ENCODE peak calls at places on chromosomes 6 and 20, in nine cellular contexts. One of them, this sample, is unnamed.

GRCh38 chr20:64048402-64049044 is 916 bp downstream of the SOX18 start:
- DNase-seq in progenitor cell of endocrine pancreas: no peak
- DNase-seq in CD8-positive, alpha-beta T cell: no peak
- DNase-seq in coronary artery: no peak
- DNase-seq in psoas muscle: no peak
- DNase-seq in fibroblast of lung: no peak
- DNase-seq in tibial artery: no peak
- DNase-seq in heart left ventricle: no peak
- DNase-seq in IMR-90: no peak
- DNase-seq in this sample: no peak

GRCh38 chr6:83711958-83712357 is 3.1 kb upstream of the SNAP91 start:
- DNase-seq in psoas muscle: no peak
- DNase-seq in fibroblast of lung: no peak
- DNase-seq in IMR-90: no peak
- DNase-seq in tibial artery: no peak
- DNase-seq in heart left ventricle: no peak
- DNase-seq in progenitor cell of endocrine pancreas: no peak
- DNase-seq in CD8-positive, alpha-beta T cell: no peak
- DNase-seq in coronary artery: no peak
- DNase-seq in this sample: no peak

GRCh38 chr20:2794866-2795447 is 5.5 kb downstream of the CPXM1 start:
- DNase-seq in fibroblast of lung: no peak
- DNase-seq in coronary artery: no peak
- DNase-seq in progenitor cell of endocrine pancreas: no peak
- DNase-seq in IMR-90: no peak
- DNase-seq in tibial artery: no peak
- DNase-seq in heart left ventricle: no peak
- DNase-seq in CD8-positive, alpha-beta T cell: no peak
- DNase-seq in psoas muscle: no peak
- DNase-seq in this sample: no peak

GRCh38 chr6:2730353-2730752 is 20.4 kb downstream of the MYLK4 start:
- DNase-seq in CD8-positive, alpha-beta T cell: no peak
- DNase-seq in fibroblast of lung: no peak
- DNase-seq in heart left ventricle: no peak
- DNase-seq in psoas muscle: no peak
- DNase-seq in progenitor cell of endocrine pancreas: no peak
- DNase-seq in IMR-90: no peak
- DNase-seq in coronary artery: no peak
- DNase-seq in tibial artery: no peak
- DNase-seq in this sample: no peak

GRCh38 chr20:4245542-4245941 is 230.2 kb upstream of the RNF24 start:
- DNase-seq in tibial artery: no peak
- DNase-seq in psoas muscle: no peak
- DNase-seq in CD8-positive, alpha-beta T cell: no peak
- DNase-seq in heart left ventricle: no peak
- DNase-seq in IMR-90: no peak
- DNase-seq in progenitor cell of endocrine pancreas: no peak
- DNase-seq in fibroblast of lung: no peak
- DNase-seq in coronary artery: no peak
- DNase-seq in this sample: no peak

GRCh38 chr20:31516651-31517050 is 2.4 kb downstream of the HM13 start:
- DNase-seq in CD8-positive, alpha-beta T cell: no peak
- DNase-seq in fibroblast of lung: no peak
- DNase-seq in psoas muscle: no peak
- DNase-seq in IMR-90: no peak
- DNase-seq in coronary artery: no peak
- DNase-seq in heart left ventricle: no peak
- DNase-seq in progenitor cell of endocrine pancreas: no peak
- DNase-seq in tibial artery: no peak
- DNase-seq in this sample: no peak

GRCh38 chr20:49526568-49526967 is 41.4 kb downstream of the PTGIS start:
- DNase-seq in psoas muscle: no peak
- DNase-seq in progenitor cell of endocrine pancreas: no peak
- DNase-seq in heart left ventricle: no peak
- DNase-seq in IMR-90: no peak
- DNase-seq in tibial artery: no peak
- DNase-seq in fibroblast of lung: no peak
- DNase-seq in CD8-positive, alpha-beta T cell: no peak
- DNase-seq in coronary artery: no peak
- DNase-seq in this sample: no peak

GRCh38 chr20:64261138-64261537 is 5.6 kb downstream of the PCMTD2 start:
- DNase-seq in tibial artery: no peak
- DNase-seq in psoas muscle: no peak
- DNase-seq in heart left ventricle: no peak
- DNase-seq in IMR-90: peak
- DNase-seq in fibroblast of lung: peak
- DNase-seq in coronary artery: no peak
- DNase-seq in progenitor cell of endocrine pancreas: no peak
- DNase-seq in CD8-positive, alpha-beta T cell: no peak
- DNase-seq in this sample: peak

GRCh38 chr6:112956696-112957525 is 609.8 kb downstream of the RFPL4B start:
- DNase-seq in fibroblast of lung: peak
- DNase-seq in CD8-positive, alpha-beta T cell: no peak
- DNase-seq in heart left ventricle: no peak
- DNase-seq in psoas muscle: no peak
- DNase-seq in progenitor cell of endocrine pancreas: no peak
- DNase-seq in IMR-90: peak
- DNase-seq in tibial artery: no peak
- DNase-seq in coronary artery: no peak
- DNase-seq in this sample: peak

GRCh38 chr6:100267721-100268123 is 197.0 kb downstream of the SIM1 start:
- DNase-seq in psoas muscle: no peak
- DNase-seq in progenitor cell of endocrine pancreas: no peak
- DNase-seq in IMR-90: peak
- DNase-seq in heart left ventricle: no peak
- DNase-seq in tibial artery: no peak
- DNase-seq in fibroblast of lung: peak
- DNase-seq in CD8-positive, alpha-beta T cell: no peak
- DNase-seq in coronary artery: no peak
- DNase-seq in this sample: peak

GRCh38 chr20:52219441-52219840 is 27.9 kb upstream of the ZFP64 start:
- DNase-seq in psoas muscle: no peak
- DNase-seq in fibroblast of lung: no peak
- DNase-seq in progenitor cell of endocrine pancreas: no peak
- DNase-seq in heart left ventricle: no peak
- DNase-seq in IMR-90: peak
- DNase-seq in CD8-positive, alpha-beta T cell: no peak
- DNase-seq in coronary artery: no peak
- DNase-seq in tibial artery: no peak
- DNase-seq in this sample: peak

GRCh38 chr6:41529049-41529448 is 17.1 kb upstream of the FOXP4 start:
- DNase-seq in tibial artery: no peak
- DNase-seq in IMR-90: no peak
- DNase-seq in coronary artery: no peak
- DNase-seq in heart left ventricle: no peak
- DNase-seq in fibroblast of lung: no peak
- DNase-seq in CD8-positive, alpha-beta T cell: no peak
- DNase-seq in psoas muscle: no peak
- DNase-seq in progenitor cell of endocrine pancreas: no peak
- DNase-seq in this sample: no peak

GRCh38 chr20:10906830-10907229 is 233.0 kb upstream of the JAG1 start:
- DNase-seq in coronary artery: no peak
- DNase-seq in heart left ventricle: no peak
- DNase-seq in CD8-positive, alpha-beta T cell: no peak
- DNase-seq in progenitor cell of endocrine pancreas: no peak
- DNase-seq in psoas muscle: no peak
- DNase-seq in IMR-90: peak
- DNase-seq in fibroblast of lung: no peak
- DNase-seq in tibial artery: no peak
- DNase-seq in this sample: no peak

GRCh38 chr20:10916312-10916711 is 242.5 kb upstream of the JAG1 start:
- DNase-seq in fibroblast of lung: no peak
- DNase-seq in psoas muscle: no peak
- DNase-seq in CD8-positive, alpha-beta T cell: no peak
- DNase-seq in tibial artery: no peak
- DNase-seq in progenitor cell of endocrine pancreas: no peak
- DNase-seq in heart left ventricle: no peak
- DNase-seq in coronary artery: no peak
- DNase-seq in IMR-90: no peak
- DNase-seq in this sample: no peak

GRCh38 chr20:10909803-10910202 is 236.0 kb upstream of the JAG1 start:
- DNase-seq in fibroblast of lung: no peak
- DNase-seq in heart left ventricle: no peak
- DNase-seq in psoas muscle: no peak
- DNase-seq in CD8-positive, alpha-beta T cell: no peak
- DNase-seq in coronary artery: no peak
- DNase-seq in progenitor cell of endocrine pancreas: no peak
- DNase-seq in IMR-90: no peak
- DNase-seq in tibial artery: no peak
- DNase-seq in this sample: no peak

GRCh38 chr20:10915815-10916214 is 242.0 kb upstream of the JAG1 start:
- DNase-seq in coronary artery: no peak
- DNase-seq in progenitor cell of endocrine pancreas: no peak
- DNase-seq in CD8-positive, alpha-beta T cell: no peak
- DNase-seq in fibroblast of lung: no peak
- DNase-seq in psoas muscle: no peak
- DNase-seq in heart left ventricle: no peak
- DNase-seq in IMR-90: no peak
- DNase-seq in tibial artery: no peak
- DNase-seq in this sample: no peak

GRCh38 chr20:10910535-10911239 is 236.9 kb upstream of the JAG1 start:
- DNase-seq in IMR-90: no peak
- DNase-seq in psoas muscle: no peak
- DNase-seq in CD8-positive, alpha-beta T cell: no peak
- DNase-seq in fibroblast of lung: peak
- DNase-seq in tibial artery: no peak
- DNase-seq in coronary artery: no peak
- DNase-seq in progenitor cell of endocrine pancreas: no peak
- DNase-seq in heart left ventricle: no peak
- DNase-seq in this sample: peak
- TF ChIP-seq CTCF in IMR-90: no peak
- TF ChIP-seq CTCF in psoas muscle: no peak
- TF ChIP-seq CTCF in CD8-positive, alpha-beta T cell: no peak
- TF ChIP-seq CTCF in fibroblast of lung: peak
- TF ChIP-seq CTCF in tibial artery: peak
- TF ChIP-seq CTCF in coronary artery: no peak
- TF ChIP-seq CTCF in progenitor cell of endocrine pancreas: no peak
- TF ChIP-seq CTCF in heart left ventricle: peak
- TF ChIP-seq CTCF in this sample: peak

GRCh38 chr6:158506577-158506976 is 53.3 kb upstream of the TMEM181 start:
- DNase-seq in psoas muscle: no peak
- DNase-seq in CD8-positive, alpha-beta T cell: no peak
- DNase-seq in heart left ventricle: no peak
- DNase-seq in tibial artery: no peak
- DNase-seq in IMR-90: peak
- DNase-seq in coronary artery: peak
- DNase-seq in fibroblast of lung: no peak
- DNase-seq in progenitor cell of endocrine pancreas: peak
- DNase-seq in this sample: peak
- TF ChIP-seq CTCF in psoas muscle: no peak
- TF ChIP-seq CTCF in CD8-positive, alpha-beta T cell: no peak
- TF ChIP-seq CTCF in heart left ventricle: no peak
- TF ChIP-seq CTCF in tibial artery: no peak
- TF ChIP-seq CTCF in IMR-90: peak
- TF ChIP-seq CTCF in coronary artery: no peak
- TF ChIP-seq CTCF in fibroblast of lung: peak
- TF ChIP-seq CTCF in progenitor cell of endocrine pancreas: peak
- TF ChIP-seq CTCF in this sample: peak

DNA sequence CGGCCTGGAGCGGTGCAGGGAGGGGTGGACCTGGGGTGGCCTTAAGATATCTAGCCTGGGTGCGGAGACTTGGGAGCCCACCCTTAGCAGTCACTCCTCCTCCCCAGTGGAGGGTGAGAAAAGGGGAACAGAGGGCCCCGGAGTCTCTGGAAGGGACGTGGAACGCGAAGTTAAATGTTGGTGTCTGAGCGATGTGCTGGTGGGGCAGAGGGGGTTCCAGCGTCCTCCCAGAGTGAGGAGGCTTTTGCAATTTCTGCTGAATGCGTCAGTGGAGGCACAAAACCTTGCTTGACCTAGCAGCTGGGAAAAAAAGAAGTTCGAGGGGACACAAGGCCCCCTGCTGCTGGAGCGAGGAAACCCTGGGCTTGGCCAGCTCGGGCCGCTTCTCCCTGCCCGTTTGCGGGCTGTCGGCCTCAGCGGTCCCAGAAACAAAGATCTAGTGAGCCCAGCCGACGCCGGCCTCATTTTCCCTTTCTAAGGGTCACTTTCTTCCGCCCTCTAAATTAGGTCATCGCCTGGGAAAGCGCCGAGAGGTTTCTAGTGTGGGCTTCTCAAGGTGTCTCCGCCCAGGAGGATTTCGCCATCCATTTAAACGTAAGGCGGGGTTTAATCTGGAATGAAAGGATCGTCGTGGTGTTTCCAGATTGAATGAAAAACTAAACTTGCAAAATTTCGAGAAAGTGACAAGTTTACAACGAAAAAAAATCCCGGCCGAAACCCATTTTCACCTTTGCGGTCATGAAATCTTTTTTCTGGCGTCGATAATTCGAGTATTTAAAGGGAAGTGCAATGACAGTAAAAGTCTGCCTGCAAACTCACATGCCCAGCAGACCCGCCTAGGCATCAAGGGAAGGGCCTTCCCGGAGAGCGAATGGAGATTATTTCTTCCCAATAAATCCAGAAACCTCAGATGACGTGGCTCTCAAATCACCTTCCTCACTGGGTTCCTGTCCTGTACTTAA is 4.5 kb downstream of the OLIG3 start:
- DNase-seq in heart left ventricle: no peak
- DNase-seq in tibial artery: no peak
- DNase-seq in progenitor cell of endocrine pancreas: peak
- DNase-seq in IMR-90: no peak
- DNase-seq in fibroblast of lung: peak
- DNase-seq in coronary artery: no peak
- DNase-seq in psoas muscle: no peak
- DNase-seq in CD8-positive, alpha-beta T cell: no peak
- DNase-seq in this sample: no peak
- TF ChIP-seq CTCF in heart left ventricle: no peak
- TF ChIP-seq CTCF in tibial artery: no peak
- TF ChIP-seq CTCF in progenitor cell of endocrine pancreas: peak
- TF ChIP-seq CTCF in IMR-90: no peak
- TF ChIP-seq CTCF in fibroblast of lung: peak
- TF ChIP-seq CTCF in coronary artery: no peak
- TF ChIP-seq CTCF in psoas muscle: no peak
- TF ChIP-seq CTCF in CD8-positive, alpha-beta T cell: no peak
- TF ChIP-seq CTCF in this sample: peak

DNA sequence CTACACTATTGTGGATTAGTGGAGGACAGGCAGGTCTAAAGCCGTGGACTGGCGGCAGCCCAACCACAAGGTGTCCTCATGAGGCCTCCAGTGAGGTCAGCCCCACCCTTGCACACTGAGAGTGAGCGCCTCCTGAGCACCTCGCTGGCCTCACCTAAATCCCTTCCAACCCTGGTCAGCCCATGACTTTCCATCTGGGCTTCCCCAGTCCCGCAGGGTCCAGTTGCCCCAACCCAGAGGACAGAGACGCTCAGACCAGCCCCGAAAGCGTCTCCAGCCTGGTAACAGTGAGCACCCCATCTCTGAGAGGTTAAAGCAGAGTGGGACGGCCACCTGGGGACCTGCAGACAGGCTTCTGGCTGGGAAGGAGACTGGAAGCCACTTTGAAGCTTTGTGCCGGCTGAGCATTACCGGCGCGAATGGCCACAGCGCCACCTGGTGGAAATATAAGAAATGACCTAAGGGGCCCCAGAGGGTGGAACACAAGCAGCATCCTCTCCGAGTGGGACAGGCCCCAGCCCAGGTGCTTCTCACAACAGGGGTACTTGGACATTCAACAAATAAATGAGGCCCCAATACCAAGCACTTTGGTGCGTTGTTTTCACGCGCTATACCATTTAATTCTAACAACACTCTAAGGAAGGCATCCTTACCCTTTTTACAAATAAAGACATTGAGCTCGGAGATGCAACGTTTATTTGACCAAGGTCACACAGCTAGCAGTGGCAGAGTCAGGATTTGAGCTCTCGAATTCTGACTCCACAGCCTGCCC is 65.7 kb upstream of the TOP1 start:
- DNase-seq in progenitor cell of endocrine pancreas: peak
- DNase-seq in psoas muscle: peak
- DNase-seq in fibroblast of lung: peak
- DNase-seq in CD8-positive, alpha-beta T cell: peak
- DNase-seq in IMR-90: peak
- DNase-seq in heart left ventricle: peak
- DNase-seq in coronary artery: peak
- DNase-seq in tibial artery: peak
- DNase-seq in this sample: peak
- TF ChIP-seq CTCF in progenitor cell of endocrine pancreas: peak
- TF ChIP-seq CTCF in psoas muscle: peak
- TF ChIP-seq CTCF in fibroblast of lung: peak
- TF ChIP-seq CTCF in CD8-positive, alpha-beta T cell: peak
- TF ChIP-seq CTCF in IMR-90: peak
- TF ChIP-seq CTCF in heart left ventricle: peak
- TF ChIP-seq CTCF in coronary artery: peak
- TF ChIP-seq CTCF in tibial artery: peak
- TF ChIP-seq CTCF in this sample: peak